ENCODE peak calls at places on chromosomes 7 and 10, in eight cellular contexts. Q is breast epithelium, P is spleen, D is heart left ventricle, U is ovary, L is testis, J is uterus, O is tibial nerve. T is an unnamed sample.

GRCh38 chr10:61475449-61475873 is 22.3 kb upstream of the TMEM26 start:
- DNase-seq in Q (no peak), P (no peak), D (no peak), U (no peak), L (no peak), J (no peak), O (no peak), T (no peak)

GRCh38 chr10:23079700-23080099 is 15.7 kb upstream of the MSRB2 start:
- DNase-seq in Q (no peak), P (no peak), D (no peak), U (no peak), L (no peak), J (no peak), O (no peak), T (no peak)

GRCh38 chr7:74043523-74043951 is 15.6 kb downstream of the ELN start:
- DNase-seq in Q (no peak), P (no peak), D (no peak), U (no peak), L (no peak), J (peak; percentile 60), O (no peak), T (no peak)

GRCh38 chr10:76543655-76544054 is 1094.0 kb downstream of the KCNMA1 start:
- DNase-seq in Q (no peak), P (no peak), D (no peak), U (no peak), L (no peak), J (no peak), O (no peak), T (no peak)

GRCh38 chr7:105209433-105209832 is 179.3 kb downstream of the SRPK2 start:
- DNase-seq in Q (no peak), P (no peak), D (no peak), U (no peak), L (no peak), J (no peak), O (no peak), T (no peak)

GRCh38 chr7:133807610-133808543 is 319.3 kb upstream of the LRGUK start:
- DNase-seq in Q (no peak), P (no peak), D (no peak), U (no peak), L (no peak), J (no peak), O (no peak), T (no peak)

GRCh38 chr10:1256139-1256720 is 200.0 kb downstream of the WDR37 start:
- DNase-seq in Q (no peak), P (peak; percentile 38), D (no peak), U (no peak), L (no peak), J (no peak), O (no peak), T (no peak)

GRCh38 chr10:60920479-60920878 is 23.5 kb downstream of the RHOBTB1 start:
- DNase-seq in Q (no peak), P (no peak), D (no peak), U (no peak), L (no peak), J (no peak), O (no peak), T (no peak)

GRCh38 chr10:97612386-97612785 is 20.9 kb downstream of the MORN4 start:
- DNase-seq in Q (no peak), P (no peak), D (no peak), U (no peak), L (no peak), J (no peak), O (peak; percentile 17), T (no peak)

GRCh38 chr10:72334196-72334831 is 20.4 kb downstream of the DNAJB12 start:
- DNase-seq in Q (no peak), P (peak; percentile 80), D (no peak), U (peak; percentile 89), L (peak; percentile 75), J (no peak), O (no peak), T (no peak)

GRCh38 chr7:23377134-23377533 is 78.0 kb downstream of the MALSU1 start:
- DNase-seq in Q (no peak), P (no peak), D (no peak), U (no peak), L (no peak), J (no peak), O (no peak), T (no peak)

GRCh38 chr10:52566471-52567246 is 205.9 kb downstream of the MBL2 start:
- DNase-seq in Q (no peak), P (no peak), D (no peak), U (no peak), L (no peak), J (no peak), O (no peak), T (no peak)

GRCh38 chr7:153354071-153354470 is 594.5 kb downstream of the ACTR3B start:
- DNase-seq in Q (no peak), P (no peak), D (no peak), U (no peak), L (no peak), J (no peak), O (no peak), T (no peak)

GRCh38 chr10:87817291-87817872 is 644 bp downstream of the ATAD1 start:
- DNase-seq in Q (no peak), P (no peak), D (no peak), U (no peak), L (no peak), J (no peak), O (peak; percentile 5), T (no peak)

GRCh38 chr7:5508698-5509097 is 85.1 kb upstream of the TNRC18 start:
- DNase-seq in Q (no peak), P (no peak), D (no peak), U (no peak), L (no peak), J (no peak), O (no peak), T (no peak)

GRCh38 chr7:39507866-39508551 is 58.2 kb upstream of the YAE1 start:
- DNase-seq in Q (no peak), P (peak; percentile 70), D (peak; percentile 27), U (no peak), L (no peak), J (no peak), O (no peak), T (no peak)

GRCh38 chr10:119318411-119319160 is 111.2 kb downstream of the GRK5 start:
- DNase-seq in Q (no peak), P (no peak), D (no peak), U (no peak), L (no peak), J (no peak), O (no peak), T (no peak)
- H3K4me1 ChIP-seq in Q (no peaks in the 10 kb centered on the region), P (peaks cover 95% of the 10 kb centered on the region), D (peaks cover 68% of the 10 kb centered on the region), U (peaks cover 17% of the 10 kb centered on the region), L (no peaks in the 10 kb centered on the region), J (no peaks in the 10 kb centered on the region), O (peaks cover 8% of the 10 kb centered on the region), T (peaks cover 16% of the 10 kb centered on the region)

GRCh38 chr10:45001382-45002148 is 842 bp downstream of the ZNF22 start:
- DNase-seq in Q (no peak), P (peak; percentile 89), D (peak; percentile 88), U (peak; percentile 51), L (peak; percentile 66), J (peak; percentile 63), O (no peak), T (peak; percentile 83)
- TF ChIP-seq POLR2A in Q (peak; percentile 19), P (peak; percentile 19), D (no peak), U (no peak), L (no peak), J (peak; percentile 7), O (no peak), T (no peak)

GRCh38 chr7:85014936-85015335 is 171.9 kb downstream of the SEMA3D start:
- DNase-seq in Q (no peak), P (no peak), D (no peak), U (no peak), L (no peak), J (no peak), O (no peak), T (no peak)
- TF ChIP-seq CTCF in Q (no peak), P (no peak), D (no peak), U (no peak), L (no peak), J (no peak), O (no peak), T (no peak)

GRCh38 chr10:124675261-124675660 is 68.9 kb downstream of the FAM53B start:
- DNase-seq in Q (no peak), P (peak; percentile 60), D (no peak), U (no peak), L (no peak), J (no peak), O (no peak), T (peak; percentile 15)
- H3K4me1 ChIP-seq in Q (peaks cover 4% of the 10 kb centered on the region), P (peaks cover 100% of the 10 kb centered on the region), D (peaks cover 100% of the 10 kb centered on the region), U (peaks cover 45% of the 10 kb centered on the region), L (peaks cover 70% of the 10 kb centered on the region), J (no peaks in the 10 kb centered on the region), O (peaks cover 98% of the 10 kb centered on the region), T (no peaks in the 10 kb centered on the region)

DNA sequence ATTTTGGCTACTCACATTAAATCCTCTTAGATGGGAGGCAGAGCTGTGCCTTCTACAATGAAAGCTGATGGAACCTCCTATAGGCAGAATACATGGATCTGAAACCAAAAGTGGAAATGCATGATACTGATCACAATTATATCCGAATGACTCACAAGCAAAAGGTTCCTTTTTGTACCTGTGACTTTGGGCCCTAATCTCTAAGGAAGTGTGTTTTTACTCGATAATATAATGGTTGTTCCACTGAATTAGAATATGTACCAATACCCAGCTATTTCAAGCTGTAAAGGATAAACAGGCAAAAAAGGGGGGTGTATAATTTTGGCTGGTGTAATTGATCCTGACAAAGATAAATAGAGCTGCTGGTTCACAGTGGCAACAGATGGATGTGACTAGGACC is 17.6 kb upstream of the LAMB1 start:
- DNase-seq in Q (no peak), P (no peak), D (no peak), U (no peak), L (no peak), J (no peak), O (no peak), T (no peak)
- TF ChIP-seq POLR2A in Q (no peak), P (no peak), D (no peak), U (no peak), L (no peak), J (no peak), O (no peak), T (no peak)

GRCh38 chr10:33441561-33441960 is 107.1 kb upstream of the NRP1 start:
- DNase-seq in Q (no peak), P (no peak), D (no peak), U (no peak), L (no peak), J (no peak), O (no peak), T (no peak)
- TF ChIP-seq CTCF in Q (no peak), P (no peak), D (no peak), U (no peak), L (no peak), J (no peak), O (no peak), T (no peak)

T was measured in right lobe of liver.